ENCODE peak calls at places on chromosome 18, in ten cellular contexts. P is epithelial cell of esophagus, Y is AG09309, N is astrocyte of the spinal cord, F is endothelial cell of umbilical vein, W is AG09319, O is OCI-LY7, R is heart right ventricle, U is prostate gland, I is MCF 10A. Q is an unnamed sample.
A peak's percentile ranks its signal among the peaks of the same experiment; 100 is the strongest.

GRCh38 chr18:78495550-78495949 is 484.1 kb upstream of the SALL3 start:
- DNase-seq in O (no peak), Y (no peak), I (no peak), P (no peak), W (no peak), R (no peak), U (no peak), F (no peak), N (no peak), Q (no peak)

GRCh38 chr18:34031810-34032209 is 192.9 kb downstream of the NOL4 start:
- DNase-seq in Y (no peak), N (no peak), O (no peak), F (no peak), W (no peak), R (no peak), P (peak; percentile 2), U (no peak), I (peak; percentile 9), Q (no peak)

GRCh38 chr18:8816805-8817204 is 111.4 kb downstream of the MTCL1 start:
- DNase-seq in O (no peak), N (peak; percentile 69), P (no peak), Y (peak; percentile 65), R (no peak), I (no peak), F (no peak), U (no peak), W (no peak), Q (no peak)

GRCh38 chr18:52402814-52403213 is 62.8 kb downstream of the DCC start:
- DNase-seq in P (peak; percentile 4), W (no peak), F (no peak), U (no peak), O (no peak), R (no peak), N (no peak), I (no peak), Y (no peak), Q (no peak)

GRCh38 chr18:73719611-73720010 is 428.0 kb downstream of the FBXO15 start:
- DNase-seq in W (no peak), N (no peak), P (no peak), R (no peak), Y (no peak), I (peak; percentile 21), F (no peak), U (no peak), O (no peak), Q (no peak)

GRCh38 chr18:63376493-63377053 is 9.6 kb upstream of the KDSR start:
- DNase-seq in Y (peak; percentile 77), I (peak; percentile 44), N (no peak), O (no peak), U (no peak), R (no peak), F (no peak), W (no peak), P (peak; percentile 34), Q (no peak)

GRCh38 chr18:35397976-35398375 is 20.8 kb upstream of the ZNF396 start:
- DNase-seq in U (no peak), Y (no peak), P (no peak), I (no peak), O (no peak), W (no peak), R (no peak), N (no peak), F (no peak), Q (no peak)

GRCh38 chr18:57786038-57786437 is 17.1 kb downstream of the ATP8B1 start:
- DNase-seq in U (no peak), F (no peak), Y (no peak), P (no peak), W (no peak), I (no peak), R (no peak), O (no peak), N (no peak), Q (no peak)

GRCh38 chr18:55821219-55821618 is 233.2 kb upstream of the TCF4 start:
- DNase-seq in P (peak; percentile 54), O (no peak), N (peak; percentile 63), F (no peak), Y (no peak), R (no peak), I (peak; percentile 39), U (no peak), W (no peak), Q (no peak)

GRCh38 chr18:22545091-22545795 is 127.5 kb upstream of the CTAGE1 start:
- DNase-seq in W (no peak), U (no peak), P (no peak), F (no peak), N (no peak), I (peak; percentile 32), O (no peak), Y (no peak), R (no peak), Q (no peak)

GRCh38 chr18:77140439-77141109 is 8.0 kb upstream of the MBP start:
- DNase-seq in F (no peak), R (peak; percentile 40), W (no peak), O (peak; percentile 17), U (no peak), I (no peak), Y (no peak), P (peak; percentile 47), N (no peak), Q (peak; percentile 36)

GRCh38 chr18:79389689-79390088 is 6.0 kb upstream of the NFATC1 start:
- DNase-seq in I (no peak), U (no peak), R (no peak), N (no peak), W (no peak), F (peak; percentile 24), O (no peak), P (no peak), Y (no peak), Q (no peak)

GRCh38 chr18:57223160-57223870 is 76.4 kb downstream of the BOD1L2 start:
- DNase-seq in F (no peak), Y (no peak), N (no peak), U (no peak), I (no peak), P (peak; percentile 40), W (no peak), R (no peak), O (no peak), Q (no peak)

GRCh38 chr18:24631238-24632025 is 171.0 kb downstream of the HRH4 start:
- DNase-seq in P (no peak), R (peak; percentile 45), U (no peak), I (no peak), N (no peak), O (no peak), W (no peak), F (no peak), Y (no peak), Q (peak; percentile 10)

GRCh38 chr18:23573948-23574431 is 12.3 kb downstream of the NPC1 start:
- DNase-seq in U (no peak), N (peak; percentile 72), W (no peak), F (peak; percentile 25), P (peak; percentile 77), Y (no peak), R (no peak), O (no peak), I (peak; percentile 80), Q (peak; percentile 63)

GRCh38 chr18:48615566-48616401 is 77.0 kb downstream of the CTIF start:
- DNase-seq in O (no peak), R (no peak), Y (no peak), I (no peak), P (no peak), W (no peak), U (peak; percentile 87), F (no peak), N (no peak), Q (no peak)
- TF ChIP-seq CTCF in O (no peak), R (no peak), Y (no peak), I (no peak), P (no peak), W (no peak), U (peak; percentile 13), F (no peak), N (no peak), Q (no peak)

DNA sequence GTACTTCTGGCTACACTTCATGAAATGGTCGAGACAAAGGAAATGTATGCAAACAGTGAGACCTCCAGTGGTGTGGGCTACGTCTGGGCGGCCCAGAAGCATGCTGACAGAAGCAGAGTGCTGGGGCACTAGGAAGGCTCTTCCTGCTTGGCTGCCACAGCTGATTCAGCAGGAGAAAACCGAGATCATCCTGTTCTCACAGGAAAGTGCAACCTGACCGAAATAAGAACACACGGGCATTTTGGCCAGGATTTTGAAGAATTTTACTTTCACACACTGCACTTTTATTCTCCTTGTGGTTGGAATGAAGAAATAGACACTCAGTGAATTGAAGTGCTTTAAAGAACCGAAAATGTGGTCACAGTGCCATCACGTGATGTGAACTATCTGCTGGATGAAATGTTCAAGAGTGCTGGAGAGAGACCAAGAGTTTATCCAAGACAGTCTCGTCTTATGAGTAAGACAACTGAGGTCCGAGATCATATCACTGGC is 149.5 kb downstream of the CCBE1 start:
- DNase-seq in U (peak; percentile 10), W (peak; percentile 45), N (peak; percentile 85), Y (peak; percentile 74), O (no peak), R (no peak), F (no peak), P (peak; percentile 50), I (peak; percentile 51), Q (no peak)
- TF ChIP-seq CTCF in U (no peak), W (peak; percentile 22), N (peak; percentile 8), Y (peak; percentile 20), O (no peak), R (no peak), F (no peak), P (no peak), I (no peak), Q (no peak)

GRCh38 chr18:48680871-48681270 is 142.0 kb downstream of the CTIF start:
- DNase-seq in Y (no peak), I (no peak), R (peak; percentile 93), F (peak; percentile 96), N (peak; percentile 42), U (peak; percentile 27), O (no peak), W (no peak), P (no peak), Q (no peak)
- TF ChIP-seq CTCF in Y (no peak), I (no peak), R (peak; percentile 41), F (peak; percentile 67), N (peak; percentile 27), U (no peak), O (no peak), W (no peak), P (no peak), Q (no peak)

GRCh38 chr18:37403100-37403781 is 162.4 kb downstream of the CELF4 start:
- DNase-seq in R (peak; percentile 74), Y (peak; percentile 68), P (peak; percentile 20), W (peak; percentile 85), O (no peak), N (peak; percentile 23), U (no peak), F (no peak), I (peak; percentile 70), Q (no peak)

GRCh38 chr18:37403788-37404187 is 161.8 kb downstream of the CELF4 start:
- DNase-seq in N (no peak), O (no peak), U (no peak), W (no peak), R (no peak), P (no peak), F (no peak), Y (no peak), I (no peak), Q (no peak)

GRCh38 chr18:37405772-37406171 is 159.8 kb downstream of the CELF4 start:
- DNase-seq in Y (no peak), P (no peak), U (no peak), F (no peak), I (no peak), O (no peak), W (no peak), R (no peak), N (no peak), Q (no peak)

GRCh38 chr18:37407571-37407970 is 158.0 kb downstream of the CELF4 start:
- DNase-seq in Y (no peak), F (no peak), U (no peak), N (no peak), O (no peak), I (no peak), P (no peak), R (no peak), W (no peak), Q (no peak)

GRCh38 chr18:37405229-37405628 is 160.4 kb downstream of the CELF4 start:
- DNase-seq in F (no peak), P (no peak), I (no peak), W (no peak), R (no peak), Y (no peak), N (no peak), U (no peak), O (no peak), Q (no peak)
- TF ChIP-seq CTCF in F (no peak), P (no peak), I (no peak), W (no peak), R (no peak), Y (no peak), N (no peak), U (no peak), O (no peak), Q (no peak)